ENCODE peak calls at places on chromosomes 5 and 9, in six cellular contexts. L is IMR-90; U is effector memory CD4-positive, alpha-beta T cell; T is GM23248; C is upper lobe of right lung; W is cardiac muscle cell. A is an unnamed sample. For H3K27me3, the result is how much of the 10 kb centered on the place peaks cover.

GRCh38 chr5:159907689-159908088 is 8.6 kb upstream of the ADRA1B start:
- DNase-seq in U (no peak), C (no peak), W (no peak), T (no peak), L (no peak), A (no peak)

GRCh38 chr9:13705913-13706312 is 426.4 kb upstream of the MPDZ start:
- DNase-seq in C (no peak), T (peak), W (peak), U (no peak), L (peak), A (no peak)

GRCh38 chr5:123538670-123539459 is 26.9 kb downstream of the CSNK1G3 start:
- DNase-seq in T (peak), W (peak), C (no peak), L (no peak), U (no peak), A (no peak)

GRCh38 chr5:153496835-153497234 is 6.4 kb downstream of the GRIA1 start:
- DNase-seq in L (peak), U (no peak), T (peak), C (no peak), W (peak), A (no peak)

GRCh38 chr9:86943871-86944240 is 3.5 kb downstream of the GAS1 start:
- DNase-seq in L (no peak), U (no peak), C (no peak), W (no peak), T (no peak), A (no peak)

GRCh38 chr5:56456002-56456401 is 222.9 kb upstream of the ANKRD55 start:
- DNase-seq in T (peak), W (no peak), U (no peak), C (no peak), L (peak), A (no peak)

GRCh38 chr5:141872496-141873356 is 5.5 kb downstream of the PCDH1 start:
- DNase-seq in T (no peak), W (peak), C (peak), U (no peak), L (no peak), A (no peak)

GRCh38 chr9:111037744-111038335 is 430 bp downstream of the LPAR1 start:
- DNase-seq in T (peak), W (peak), L (peak), U (no peak), C (peak), A (no peak)

GRCh38 chr5:98108497-98108896 is 665.0 kb upstream of the RGMB start:
- DNase-seq in C (no peak), U (no peak), T (peak), W (peak), L (peak), A (peak)

GRCh38 chr9:113963017-113963620 is 87.0 kb downstream of the ZNF618 start:
- DNase-seq in U (no peak), W (peak), C (no peak), L (peak), T (peak), A (no peak)

GRCh38 chr5:126819253-126819652 is 42.3 kb downstream of the LMNB1 start:
- DNase-seq in U (no peak), W (no peak), L (no peak), T (no peak), C (no peak), A (no peak)

GRCh38 chr9:33852216-33852826 is 35.4 kb downstream of the UBE2R2 start:
- DNase-seq in L (peak), W (peak), U (peak), T (peak), C (peak), A (no peak)

GRCh38 chr9:127739614-127740322 is 4.7 kb upstream of the TOR2A start:
- DNase-seq in C (no peak), L (no peak), W (peak), T (peak), U (no peak), A (no peak)

GRCh38 chr9:93810028-93810971 is 144.9 kb downstream of the BARX1 start:
- DNase-seq in W (no peak), C (peak), L (no peak), U (no peak), T (no peak), A (no peak)

GRCh38 chr5:43730832-43731342 is 127.9 kb downstream of the NNT start:
- DNase-seq in T (no peak), U (no peak), W (peak), C (no peak), L (no peak), A (no peak)

GRCh38 chr9:71895955-71896354 is 15.0 kb downstream of the ABHD17B start:
- DNase-seq in W (peak), C (no peak), T (peak), U (no peak), L (no peak), A (no peak)

GRCh38 chr9:89905628-89906338 is 301.0 kb downstream of the GADD45G start:
- DNase-seq in C (no peak), U (no peak), T (no peak), L (no peak), W (no peak), A (no peak)

GRCh38 chr5:57066921-57067914 is 106.6 kb upstream of the GPBP1 start:
- DNase-seq in L (peak), T (no peak), W (no peak), U (no peak), C (no peak), A (no peak)

GRCh38 chr5:152329191-152329590 is 75.9 kb downstream of the NMUR2 start:
- DNase-seq in U (no peak), T (no peak), L (no peak), W (no peak), C (no peak), A (no peak)

GRCh38 chr5:119357815-119358559 is 2.2 kb downstream of the TNFAIP8 start:
- DNase-seq in T (no peak), U (no peak), L (no peak), W (no peak), C (no peak), A (no peak)
- H3K4me3 ChIP-seq in T (no peak), U (peak), L (no peak), W (peak), C (peak), A (peak)

GRCh38 chr9:38423273-38423938 is 848 bp downstream of the IGFBPL1 start:
- DNase-seq in W (no peak), L (no peak), C (no peak), U (no peak), T (no peak), A (no peak)

GRCh38 chr9:38423939-38424843 is at the start of gene IGFBPL1:
- DNase-seq in W (peak), T (peak), U (no peak), C (peak), L (no peak), A (no peak)

GRCh38 chr9:38424918-38425317 is 664 bp upstream of the IGFBPL1 start:
- DNase-seq in U (no peak), W (no peak), C (no peak), T (no peak), L (no peak), A (no peak)

GRCh38 chr9:38421498-38422211 is 2.6 kb downstream of the IGFBPL1 start:
- DNase-seq in T (no peak), L (no peak), U (no peak), W (peak), C (no peak), A (no peak)

GRCh38 chr9:38422555-38423245 is 1.6 kb downstream of the IGFBPL1 start:
- DNase-seq in W (no peak), T (no peak), C (no peak), U (no peak), L (no peak), A (no peak)
- H3K27me3 ChIP-seq in W (under half), T (under half), C (under half), U (under half), L (half or more), A (half or more)

DNA sequence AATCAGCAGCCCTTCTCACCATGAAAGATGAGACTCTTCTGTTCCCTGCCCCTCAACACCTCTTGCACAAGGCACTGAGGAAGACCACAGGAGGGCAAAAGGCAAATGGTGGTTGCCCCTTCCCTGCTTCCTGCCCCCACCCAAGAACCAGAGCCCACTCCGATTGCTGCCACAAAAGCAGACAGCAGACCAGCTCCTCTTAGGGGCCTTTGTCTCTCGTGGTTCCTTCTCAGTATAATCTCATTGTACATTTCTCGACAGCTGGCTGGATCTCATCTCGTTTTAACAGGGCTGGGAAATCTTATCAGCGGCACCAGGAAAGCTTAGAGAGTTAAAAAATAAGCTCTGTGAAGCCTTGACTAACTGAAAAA is 1.1 kb downstream of the MVB12B start:
- DNase-seq in L (no peak), U (no peak), T (no peak), C (no peak), W (no peak), A (no peak)
- H3K4me3 ChIP-seq in L (peak), U (no peak), T (peak), C (peak), W (peak), A (peak)

DNA sequence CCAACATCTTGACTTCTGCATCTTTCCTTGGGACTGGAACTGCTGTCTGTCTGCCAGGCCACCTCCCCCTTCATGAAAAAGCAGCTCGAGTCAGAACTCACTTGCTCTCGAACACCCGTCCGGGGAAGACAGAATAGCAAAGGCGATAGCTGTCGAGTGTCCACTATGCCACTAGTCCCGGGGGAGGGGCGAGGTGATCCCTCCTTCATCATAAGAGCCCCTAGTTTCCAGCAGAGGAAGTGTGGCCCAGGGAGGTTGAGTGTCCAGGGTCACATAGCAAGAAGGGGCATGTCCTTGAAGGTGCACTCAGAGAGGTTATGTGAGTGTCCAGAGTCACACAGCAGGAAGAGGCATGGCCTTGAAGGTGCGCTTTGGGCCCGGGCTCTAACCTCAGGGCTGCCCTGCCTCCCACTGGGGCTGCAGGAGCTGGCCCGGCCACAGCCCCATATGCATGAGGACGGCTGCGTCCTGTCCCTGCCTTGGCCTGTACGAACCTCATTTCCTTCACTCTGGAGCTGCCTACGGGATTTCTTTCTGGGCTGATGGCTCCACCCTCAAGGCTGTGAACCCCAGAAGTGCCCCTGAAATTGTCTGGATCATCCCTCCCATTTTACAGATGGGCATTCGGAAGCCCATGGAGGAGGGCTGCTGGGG is 6.7 kb downstream of the DBH start:
- DNase-seq in W (no peak), U (no peak), C (no peak), T (no peak), L (no peak), A (no peak)
- H3K27me3 ChIP-seq in W (under half), U (under half), C (under half), T (under half), L (half or more), A (under half)

GRCh38 chr9:121649476-121650219 is 1.8 kb upstream of the DAB2IP start:
- DNase-seq in T (no peak), U (no peak), L (no peak), W (no peak), C (no peak), A (no peak)

GRCh38 chr9:121652037-121652837 is 803 bp downstream of the DAB2IP start:
- DNase-seq in T (peak), U (no peak), C (no peak), L (no peak), W (no peak), A (no peak)

GRCh38 chr9:121650220-121651013 is 1.0 kb upstream of the DAB2IP start:
- DNase-seq in C (peak), L (peak), U (no peak), W (peak), T (peak), A (peak)

GRCh38 chr9:121651295-121652036 is at the start of gene DAB2IP:
- DNase-seq in T (peak), W (peak), C (peak), U (no peak), L (peak), A (no peak)

DNA sequence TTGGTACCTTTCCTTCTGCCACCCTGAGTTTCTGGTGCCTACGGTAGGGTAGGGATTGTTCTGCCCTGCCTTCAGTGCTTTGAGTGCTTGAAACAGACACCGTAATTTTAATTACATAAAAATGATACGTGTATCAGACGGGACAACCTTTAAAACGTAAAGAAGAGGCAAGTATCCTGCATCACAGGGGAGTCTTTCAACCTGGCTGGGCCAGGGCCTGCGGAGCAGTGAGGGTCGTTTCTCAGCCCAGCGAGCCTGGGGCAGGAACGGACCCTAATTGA is 480 bp upstream of the DAB2IP start:
- DNase-seq in U (no peak), C (no peak), L (no peak), T (no peak), W (no peak), A (no peak)
- H3K4me3 ChIP-seq in U (no peak), C (peak), L (peak), T (peak), W (peak), A (peak)

DNA sequence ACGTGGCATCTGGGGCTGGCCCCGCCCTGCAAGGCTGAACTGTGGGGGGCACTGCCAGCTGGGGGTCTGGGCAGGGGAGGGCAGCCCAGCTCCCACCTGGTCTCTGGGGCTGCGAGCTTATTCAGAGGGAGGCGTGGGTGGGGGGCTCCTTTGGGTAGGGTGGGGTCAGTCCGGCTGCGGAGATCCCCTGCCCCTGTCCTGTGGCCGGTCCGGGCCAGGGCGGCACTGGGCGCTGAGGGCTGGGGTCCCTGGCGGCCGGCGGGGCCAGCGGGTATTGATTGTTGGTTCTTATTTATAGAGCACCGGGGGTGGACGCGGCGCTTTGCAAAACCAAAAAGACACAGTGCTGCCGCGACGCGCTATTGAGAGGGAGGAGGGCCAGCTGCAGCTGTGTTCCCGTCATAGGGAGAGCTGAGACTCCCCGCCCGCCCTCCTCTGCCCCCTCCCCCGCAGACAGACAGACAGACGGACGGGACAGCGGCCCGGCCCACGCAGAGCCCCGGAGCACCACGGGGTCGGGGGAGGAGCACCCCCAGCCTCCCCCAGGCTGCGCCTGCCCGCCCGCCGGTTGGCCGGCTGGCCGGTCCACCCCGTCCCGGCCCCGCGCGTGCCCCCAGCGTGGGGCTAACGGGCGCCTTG is 2.6 kb downstream of the LRRC26 start:
- DNase-seq in L (no peak), U (no peak), C (no peak), W (no peak), T (peak), A (no peak)
- H3K27me3 ChIP-seq in L (half or more), U (half or more), C (half or more), W (half or more), T (under half), A (half or more)

GRCh38 chr5:178115136-178115834 is 2.0 kb downstream of the N4BP3 start:
- DNase-seq in W (no peak), T (no peak), U (no peak), L (no peak), C (no peak), A (no peak)
- H3K4me3 ChIP-seq in W (no peak), T (no peak), U (no peak), L (no peak), C (peak), A (no peak)